ENCODE peak calls at places on chromosomes 13 and 19, in five cellular contexts. Q, G, B, K and A are unnamed samples. For H3K36me3, the result is how much of the 10 kb centered on the place peaks cover.

GRCh38 chr13:64277097-64277496 is 2861.4 kb upstream of the PCDH20 start:
- DNase-seq in Q (no peak), B (no peak), G (no peak), K (no peak), A (no peak)

GRCh38 chr13:110330491-110331001 is 23.5 kb downstream of the COL4A2 start:
- DNase-seq in K (peak), G (no peak), B (no peak), Q (no peak), A (no peak)

GRCh38 chr19:51142119-51142518 is at the start of gene SIGLEC7:
- DNase-seq in K (no peak), Q (peak), B (no peak), G (no peak), A (peak)

GRCh38 chr19:10718205-10719196 is 622 bp downstream of the DNM2 start:
- DNase-seq in K (peak), G (peak), Q (peak), B (peak), A (peak)

GRCh38 chr13:50417597-50417996 is 402.4 kb downstream of the KCNRG start:
- DNase-seq in Q (peak), G (peak), B (no peak), K (no peak), A (no peak)

GRCh38 chr19:48102870-48103751 is 7.5 kb downstream of the PLA2G4C start:
- DNase-seq in Q (no peak), K (no peak), G (peak), B (no peak), A (no peak)

GRCh38 chr19:49362048-49362925 is at the start of gene TEAD2:
- DNase-seq in Q (peak), B (peak), K (peak), G (peak), A (peak)

GRCh38 chr13:84605927-84606326 is 723.7 kb upstream of the SLITRK1 start:
- DNase-seq in B (no peak), K (no peak), G (peak), Q (no peak), A (no peak)

GRCh38 chr13:49608932-49609331 is 19.4 kb upstream of the ARL11 start:
- DNase-seq in K (no peak), Q (no peak), G (no peak), B (no peak), A (no peak)

GRCh38 chr13:70362820-70363219 is 254.6 kb upstream of the KLHL1 start:
- DNase-seq in B (no peak), Q (no peak), K (no peak), G (no peak), A (no peak)

GRCh38 chr13:19085258-19085657 is 96.4 kb downstream of the TUBA3C start:
- DNase-seq in Q (no peak), G (no peak), K (no peak), B (no peak), A (no peak)

GRCh38 chr19:40689339-40690049 is 957 bp downstream of the NUMBL start:
- DNase-seq in Q (peak), B (no peak), K (no peak), G (no peak), A (no peak)

GRCh38 chr13:40102854-40103253 is 447.4 kb downstream of the COG6 start:
- DNase-seq in Q (no peak), K (no peak), G (no peak), B (no peak), A (no peak)

GRCh38 chr13:43411211-43411610 is 375.6 kb downstream of the ENOX1 start:
- DNase-seq in G (no peak), B (no peak), Q (no peak), K (no peak), A (no peak)

GRCh38 chr19:17334414-17335409 is at the start of gene ANO8:
- DNase-seq in B (peak), G (peak), K (peak), Q (peak), A (peak)

GRCh38 chr19:35717665-35718344 is at the start of gene KMT2B:
- DNase-seq in K (no peak), G (peak), B (no peak), Q (peak), A (no peak)

GRCh38 chr13:48241651-48242050 is 8.6 kb downstream of the ITM2B start:
- DNase-seq in K (no peak), B (no peak), Q (no peak), G (no peak), A (no peak)

GRCh38 chr19:6464070-6464873 is at the start of gene CRB3:
- DNase-seq in Q (peak), B (peak), K (peak), G (peak), A (peak)

GRCh38 chr13:38767506-38768265 is 80.8 kb downstream of the FREM2 start:
- DNase-seq in B (no peak), G (no peak), K (peak), Q (no peak), A (no peak)

GRCh38 chr19:7873304-7874079 is 698 bp downstream of the PRR36 start:
- DNase-seq in B (no peak), Q (no peak), K (no peak), G (no peak), A (no peak)

GRCh38 chr13:47017476-47017875 is 120.6 kb upstream of the HTR2A start:
- DNase-seq in B (no peak), Q (no peak), K (no peak), G (no peak), A (no peak)

DNA sequence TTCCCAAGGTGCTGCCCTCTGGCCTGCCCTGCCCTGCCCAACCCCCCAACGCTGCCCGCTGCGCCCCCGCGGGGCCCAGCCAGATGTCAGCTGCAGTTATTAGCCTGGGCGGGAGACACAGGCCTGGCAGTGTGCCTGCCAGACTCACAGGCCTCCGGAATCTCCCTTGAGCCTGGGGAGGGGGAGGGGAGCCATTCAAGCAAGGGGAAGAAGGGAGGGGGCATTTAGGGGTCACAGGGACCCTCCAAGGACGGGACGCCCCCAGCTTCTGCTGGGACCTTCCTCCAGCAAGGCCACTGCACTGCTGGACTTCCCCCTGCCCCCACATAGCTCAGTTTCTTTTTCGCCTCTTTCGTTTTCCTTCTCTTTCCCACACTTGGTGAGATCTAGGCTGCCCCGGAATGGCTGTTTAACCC is 2.6 kb upstream of the JUNB start:
- DNase-seq in B (peak), Q (peak), K (peak), G (no peak), A (peak)
- TF ChIP-seq CTCF in B (no peak), Q (no peak), K (no peak), G (no peak), A (no peak)

GRCh38 chr19:2207008-2207407 is 29.1 kb downstream of the PLEKHJ1 start:
- DNase-seq in G (no peak), Q (no peak), B (no peak), K (no peak), A (no peak)

GRCh38 chr19:2210206-2210605 is 25.9 kb downstream of the PLEKHJ1 start:
- DNase-seq in K (no peak), G (no peak), B (no peak), Q (no peak), A (no peak)

GRCh38 chr19:2209408-2209807 is 26.7 kb downstream of the PLEKHJ1 start:
- DNase-seq in Q (no peak), B (no peak), K (no peak), G (no peak), A (no peak)

GRCh38 chr19:2207991-2208860 is 27.9 kb downstream of the PLEKHJ1 start:
- DNase-seq in G (peak), B (no peak), K (peak), Q (peak), A (peak)

DNA sequence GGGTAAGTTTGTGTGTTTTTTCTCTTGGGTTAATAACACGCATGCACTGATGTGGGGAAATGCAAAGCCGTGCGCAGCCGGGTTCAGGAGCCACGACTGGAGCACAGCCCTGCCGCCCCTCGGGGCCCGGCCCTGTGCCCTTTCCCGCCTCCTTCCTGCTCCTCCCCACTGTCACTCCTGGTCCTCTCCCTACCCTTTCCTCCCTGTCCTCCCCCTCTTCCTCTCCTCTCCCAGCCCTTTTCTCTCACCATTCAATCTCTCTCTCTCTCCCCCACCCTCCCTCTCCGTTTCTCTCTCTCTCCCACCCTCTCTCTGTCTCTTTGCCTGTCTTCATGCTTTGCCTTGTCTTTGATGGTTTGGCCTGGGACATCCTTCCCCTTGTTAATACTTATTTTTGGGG is 27.2 kb downstream of the PLEKHJ1 start:
- DNase-seq in G (no peak), B (no peak), Q (no peak), K (no peak), A (no peak)
- H3K36me3 ChIP-seq in G (under half), B (under half), Q (under half), K (under half), A (under half)

GRCh38 chr13:59444210-59444857 is 719.4 kb downstream of the DIAPH3 start:
- DNase-seq in Q (no peak), K (no peak), G (no peak), B (no peak), A (no peak)

GRCh38 chr13:59445812-59446211 is 717.9 kb downstream of the DIAPH3 start:
- DNase-seq in K (no peak), Q (no peak), B (no peak), G (no peak), A (no peak)

GRCh38 chr13:59447846-59448620 is 715.7 kb downstream of the DIAPH3 start:
- DNase-seq in K (no peak), G (peak), Q (no peak), B (no peak), A (no peak)

GRCh38 chr13:59447031-59447430 is 716.7 kb downstream of the DIAPH3 start:
- DNase-seq in K (no peak), Q (no peak), G (no peak), B (no peak), A (no peak)

DNA sequence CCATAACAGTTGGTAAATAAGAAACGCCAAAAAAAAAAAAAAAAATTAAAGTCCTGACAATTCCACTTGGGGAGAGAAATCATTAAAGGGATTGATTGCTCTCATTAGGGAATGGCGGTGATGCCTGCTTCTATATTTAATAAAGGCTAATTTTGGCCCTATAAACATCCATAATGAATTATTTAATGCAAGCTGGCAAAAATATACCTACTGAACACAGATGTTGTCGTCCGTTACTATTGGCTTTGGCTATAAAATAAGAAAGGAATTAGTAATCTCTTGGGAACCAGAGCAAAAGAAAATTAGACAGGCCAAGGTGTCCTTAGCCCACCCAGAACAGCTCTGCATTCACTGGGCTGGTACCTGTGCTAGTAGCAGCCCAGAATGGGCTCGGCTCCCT is 717.3 kb downstream of the DIAPH3 start:
- DNase-seq in B (no peak), Q (no peak), K (no peak), G (no peak), A (no peak)
- H3K4me3 ChIP-seq in B (no peak), Q (no peak), K (no peak), G (no peak), A (no peak)

DNA sequence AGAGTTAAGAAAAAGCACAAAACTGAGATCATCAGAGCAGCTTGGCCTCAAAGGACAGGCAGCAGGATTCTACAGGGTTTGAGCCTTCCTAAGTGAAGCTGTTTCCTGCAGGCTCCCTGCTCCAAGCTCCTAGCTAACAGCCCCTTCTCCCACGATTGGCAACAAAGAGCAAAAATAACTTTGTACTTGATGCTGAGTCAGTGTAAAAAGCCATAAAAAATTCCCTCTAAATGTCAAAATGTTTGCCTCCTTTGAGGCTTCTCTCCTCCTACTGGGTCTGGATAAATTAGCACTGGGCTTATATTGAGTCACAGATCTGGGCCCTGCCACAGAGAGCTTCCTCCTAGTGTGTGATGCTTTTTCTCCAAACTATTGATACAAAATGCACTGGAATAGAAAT is 153.3 kb downstream of the TNFRSF19 start:
- DNase-seq in Q (no peak), G (no peak), B (no peak), K (peak), A (no peak)
- TF ChIP-seq CTCF in Q (no peak), G (no peak), B (no peak), K (no peak), A (no peak)

GRCh38 chr19:44872661-44873060 is 18.4 kb upstream of the TOMM40 start:
- DNase-seq in Q (no peak), B (no peak), G (no peak), K (no peak), A (no peak)

GRCh38 chr19:44876930-44877530 is 14.0 kb upstream of the TOMM40 start:
- DNase-seq in Q (no peak), G (no peak), K (no peak), B (no peak), A (no peak)

GRCh38 chr19:44878119-44878865 is 12.8 kb upstream of the TOMM40 start:
- DNase-seq in B (no peak), G (peak), K (peak), Q (no peak), A (no peak)

GRCh38 chr19:44874317-44874716 is 16.7 kb upstream of the TOMM40 start:
- DNase-seq in G (no peak), Q (no peak), K (no peak), B (no peak), A (no peak)

DNA sequence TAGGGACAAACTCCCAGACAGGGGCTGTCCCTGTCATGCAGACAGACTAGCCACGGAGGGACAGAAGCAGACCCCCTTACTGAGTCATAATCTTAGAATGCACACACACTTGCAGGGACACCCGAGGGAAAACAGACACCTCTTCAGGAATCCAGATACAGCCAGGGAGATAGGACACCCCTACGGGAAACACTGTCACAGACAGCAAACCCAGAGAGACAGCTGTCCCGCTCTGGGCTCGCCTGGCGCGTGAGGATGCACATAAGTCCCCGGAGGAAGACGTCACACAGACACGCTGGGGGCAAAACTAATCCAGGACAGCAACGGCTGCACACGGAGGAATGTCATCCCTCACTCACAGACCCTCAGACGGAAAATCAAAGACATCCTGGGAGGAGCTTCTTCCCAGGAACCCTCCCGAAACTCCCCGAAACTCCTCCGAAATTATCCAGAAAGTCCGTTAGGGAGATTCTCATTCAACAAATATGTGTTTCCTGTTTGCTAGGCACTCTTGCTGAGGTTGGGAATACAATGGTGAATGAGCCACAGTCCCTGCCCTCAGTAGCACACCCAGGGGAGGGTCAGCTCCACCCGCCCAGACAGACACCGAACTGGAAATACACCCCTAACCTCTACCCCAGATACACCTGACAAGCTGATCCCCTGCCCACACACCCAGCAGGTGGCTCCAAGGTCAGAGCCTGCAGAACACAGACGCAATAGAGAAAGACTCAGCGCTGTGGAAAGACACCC is 15.2 kb upstream of the TOMM40 start:
- DNase-seq in G (no peak), K (no peak), Q (no peak), B (no peak), A (peak)
- H3K36me3 ChIP-seq in G (under half), K (under half), Q (under half), B (under half), A (under half)